ENCODE peak calls at places on chromosome 19, in five cellular contexts. V, R, X, B and M are unnamed samples.

GRCh38 chr19:8404391-8405151 is 8.5 kb upstream of the MARCHF2 start:
- DNase-seq in V (no peak), R (no peak), X (no peak), B (no peak), M (no peak)

GRCh38 chr19:39641773-39642172 is 13.9 kb upstream of the LGALS16 start:
- DNase-seq in V (no peak), R (no peak), X (no peak), B (no peak), M (no peak)

GRCh38 chr19:36152061-36152885 is at the start of gene COX7A1:
- DNase-seq in V (no peak), R (peak; percentile 70), X (no peak), B (no peak), M (no peak)

GRCh38 chr19:38032951-38033350 is 125.9 kb downstream of the SIPA1L3 start:
- DNase-seq in V (no peak), R (peak; percentile 63), X (no peak), B (no peak), M (no peak)

GRCh38 chr19:33460221-33460908 is 61.2 kb downstream of the PEPD start:
- DNase-seq in V (no peak), R (no peak), X (no peak), B (no peak), M (no peak)

GRCh38 chr19:13095393-13095784 is 7.3 kb downstream of the LYL1 start:
- DNase-seq in V (no peak), R (no peak), X (no peak), B (no peak), M (no peak)

GRCh38 chr19:11088508-11089253 is 582 bp upstream of the LDLR start:
- DNase-seq in V (no peak), R (peak; percentile 84), X (no peak), B (no peak), M (no peak)

GRCh38 chr19:9914315-9915207 is 21.8 kb downstream of the OLFM2 start:
- DNase-seq in V (peak; percentile 76), R (peak; percentile 84), X (no peak), B (no peak), M (peak; percentile 67)

GRCh38 chr19:12478234-12478941 is 6.2 kb downstream of the ZNF709 start:
- DNase-seq in V (no peak), R (no peak), X (no peak), B (no peak), M (no peak)

GRCh38 chr19:40411958-40412499 is 1.1 kb downstream of the PRX start:
- DNase-seq in V (no peak), R (no peak), X (no peak), B (no peak), M (no peak)

GRCh38 chr19:34925278-34925855 is 1.3 kb upstream of the ZNF30 start:
- DNase-seq in V (no peak), R (no peak), X (no peak), B (no peak), M (no peak)

GRCh38 chr19:54180691-54181091 is 7.7 kb upstream of the TMC4 start:
- DNase-seq in V (no peak), R (no peak), X (no peak), B (no peak), M (no peak)

GRCh38 chr19:54179262-54179587 is 6.3 kb upstream of the TMC4 start:
- DNase-seq in V (no peak), R (no peak), X (no peak), B (no peak), M (no peak)

GRCh38 chr19:54183431-54183830 is 5.9 kb downstream of the MBOAT7 start:
- DNase-seq in V (no peak), R (no peak), X (no peak), B (no peak), M (no peak)

GRCh38 chr19:54178581-54179261 is 5.8 kb upstream of the TMC4 start:
- DNase-seq in V (no peak), R (no peak), X (no peak), B (no peak), M (peak; percentile 57)

DNA sequence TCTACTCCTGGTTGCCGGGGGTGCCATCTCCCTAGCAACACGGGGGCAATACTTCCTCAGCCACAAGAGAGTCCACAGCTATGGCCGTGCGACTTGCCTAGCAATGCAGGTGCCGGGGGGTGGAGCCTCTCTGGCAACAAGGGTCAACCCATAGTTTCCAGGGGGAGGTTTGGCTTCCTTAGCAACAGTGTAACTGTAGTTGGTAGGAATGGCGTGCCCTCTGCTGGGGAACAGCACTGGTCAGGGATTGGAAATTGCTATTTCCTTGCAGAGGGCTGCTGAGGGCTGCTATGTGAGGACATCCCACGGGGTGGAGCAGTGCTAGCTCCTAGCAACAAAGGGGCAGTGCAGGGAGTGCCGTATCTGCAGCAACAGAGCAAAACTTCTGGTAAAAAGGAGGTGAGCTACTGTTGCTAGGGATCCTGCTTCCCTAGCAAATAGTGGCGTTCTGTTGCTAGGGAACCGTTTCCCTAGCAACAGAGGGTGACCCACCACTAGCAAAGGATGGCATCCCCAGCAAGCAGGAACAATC is 7.0 kb upstream of the TMC4 start:
- DNase-seq in V (no peak), R (peak; percentile 86), X (peak; percentile 67), B (no peak), M (peak; percentile 88)
- TF ChIP-seq CTCF in V (peak; percentile 39), R (peak; percentile 44), X (peak; percentile 70), B (no peak), M (peak; percentile 83)

GRCh38 chr19:933553-933882 is 7.7 kb downstream of the ARID3A start:
- DNase-seq in V (no peak), R (no peak), X (no peak), B (no peak), M (no peak)
- H3K4me3 ChIP-seq in V (no peak overlapping the region), R (no peak overlapping the region), X (no peak overlapping the region), B (no peak overlapping the region), M (no peak overlapping the region)

DNA sequence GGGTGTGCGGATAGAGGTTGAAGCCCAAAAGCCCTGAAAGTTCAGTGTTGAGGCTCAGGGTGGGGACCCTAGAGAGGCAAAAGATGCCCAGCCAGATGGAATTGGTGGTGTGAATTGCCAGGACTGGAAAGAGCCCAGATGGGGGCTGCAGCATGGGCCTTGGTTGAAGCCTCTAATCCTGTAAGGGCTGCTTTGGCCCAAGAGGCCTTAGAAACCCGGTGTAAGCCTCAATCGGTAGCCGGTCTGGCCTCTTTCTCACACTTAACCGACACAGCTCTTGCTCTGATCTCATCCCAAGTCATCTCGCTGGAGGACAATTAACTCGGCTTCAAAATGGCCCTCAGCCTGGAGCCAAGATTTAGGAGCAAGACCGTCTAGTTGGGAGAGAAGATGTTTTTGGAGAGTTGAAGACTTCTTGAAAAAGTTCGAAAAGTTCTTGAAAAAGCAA is 2.0 kb downstream of the TPM4 start:
- DNase-seq in V (no peak), R (no peak), X (no peak), B (no peak), M (peak; percentile 38)
- TF ChIP-seq CTCF in V (no peak), R (no peak), X (no peak), B (no peak), M (no peak)

GRCh38 chr19:14183741-14184395 is 22.1 kb downstream of the ADGRL1 start:
- DNase-seq in V (no peak), R (no peak), X (no peak), B (no peak), M (peak; percentile 74)

GRCh38 chr19:14187586-14187985 is 18.4 kb downstream of the ADGRL1 start:
- DNase-seq in V (no peak), R (no peak), X (no peak), B (no peak), M (no peak)

GRCh38 chr19:14182481-14182880 is 23.5 kb downstream of the ADGRL1 start:
- DNase-seq in V (no peak), R (no peak), X (no peak), B (no peak), M (no peak)

GRCh38 chr19:14181906-14182305 is 24.1 kb downstream of the ADGRL1 start:
- DNase-seq in V (no peak), R (no peak), X (no peak), B (no peak), M (no peak)

DNA sequence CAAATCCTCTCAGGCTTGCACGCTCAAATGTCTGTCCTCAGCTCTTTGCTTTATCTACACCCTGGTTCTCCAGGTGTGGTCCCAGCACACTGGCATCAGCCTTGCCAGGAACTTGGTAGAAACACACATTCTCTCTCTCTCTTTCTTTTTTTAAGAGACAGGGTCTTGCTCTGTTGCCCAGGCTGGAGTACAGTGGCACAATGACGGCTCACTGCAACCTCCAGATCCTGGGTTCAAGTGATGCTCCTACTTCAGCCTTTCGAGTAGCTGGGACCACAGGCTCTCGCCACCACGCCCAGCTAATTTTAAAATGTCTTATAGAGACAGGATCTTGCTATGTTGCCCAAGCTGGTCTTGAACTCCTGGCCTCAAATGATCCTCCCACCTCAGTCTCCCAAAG is 20.8 kb downstream of the ADGRL1 start:
- DNase-seq in V (no peak), R (no peak), X (no peak), B (no peak), M (no peak)
- H3K4me3 ChIP-seq in V (no peak overlapping the region), R (no peak overlapping the region), X (no peak overlapping the region), B (no peak overlapping the region), M (no peak overlapping the region)

GRCh38 chr19:28012361-28012760 is 1200.6 kb downstream of the UQCRFS1 start:
- DNase-seq in V (no peak), R (no peak), X (no peak), B (no peak), M (no peak)
- TF ChIP-seq CTCF in V (no peak), R (no peak), X (no peak), B (no peak), M (no peak)

DNA sequence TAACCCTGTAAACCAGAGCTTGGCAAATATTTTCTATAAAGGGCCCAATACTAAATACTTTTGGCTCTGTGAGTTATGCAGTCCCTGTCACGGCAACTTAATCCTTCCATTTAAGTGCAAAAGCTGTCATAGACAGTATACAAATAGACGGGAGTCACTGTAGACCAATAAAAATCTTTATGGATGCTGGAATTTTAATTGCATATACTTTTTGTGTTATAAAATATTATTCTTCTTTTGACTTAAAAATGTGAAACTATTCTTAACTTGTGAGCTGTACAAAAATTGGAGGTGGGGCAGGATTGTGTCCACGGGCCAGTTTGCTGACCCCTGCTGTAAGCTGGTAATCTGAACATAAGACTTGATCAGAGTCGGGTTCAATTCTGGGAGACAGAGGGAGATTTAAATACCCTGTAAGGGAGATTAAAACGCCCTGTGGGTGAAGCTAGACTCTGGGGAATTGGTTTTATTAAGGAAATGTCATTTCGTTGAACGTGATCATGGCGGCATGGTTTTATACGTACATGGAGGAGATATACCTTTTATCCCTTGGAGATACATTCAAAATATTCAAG is 21.7 kb downstream of the TNFSF14 start:
- DNase-seq in V (no peak), R (no peak), X (no peak), B (no peak), M (no peak)
- H3K4me3 ChIP-seq in V (no peak overlapping the region), R (no peak overlapping the region), X (no peak overlapping the region), B (no peak overlapping the region), M (no peak overlapping the region)

GRCh38 chr19:3615524-3616135 is 9.0 kb upstream of the TBXA2R start:
- DNase-seq in V (no peak), R (no peak), X (no peak), B (no peak), M (no peak)
- TF ChIP-seq CTCF in V (no peak), R (no peak), X (no peak), B (no peak), M (no peak)